ENCODE peak calls at places on chromosomes 11 and 22, in seven cellular contexts. Z, B, J, Y, L, A and M are unnamed samples.

GRCh38 chr11:69840371-69841169 is 21.4 kb upstream of the FGF3 start:
- DNase-seq in A (peak), Z (no peak), J (no peak), B (no peak), L (no peak), Y (no peak), M (no peak)

GRCh38 chr11:121210445-121210970 is 82.1 kb upstream of the SC5D start:
- DNase-seq in L (no peak), Z (no peak), J (no peak), A (no peak), Y (no peak), B (no peak), M (no peak)

GRCh38 chr11:130163346-130164220 is 4.0 kb downstream of the ST14 start:
- DNase-seq in A (no peak), L (no peak), Y (no peak), J (peak), B (no peak), Z (no peak), M (no peak)

GRCh38 chr22:49999901-50000586 is 12.5 kb downstream of the IL17REL start:
- DNase-seq in Y (no peak), B (no peak), J (no peak), L (no peak), A (no peak), Z (no peak), M (no peak)

GRCh38 chr11:118338637-118339061 is 3.9 kb downstream of the CD3D start:
- DNase-seq in L (no peak), J (peak), A (peak), Z (peak), Y (no peak), B (no peak), M (no peak)

GRCh38 chr11:128318856-128319474 is 268.4 kb downstream of the ETS1 start:
- DNase-seq in L (no peak), Z (no peak), B (no peak), Y (no peak), J (no peak), A (no peak), M (no peak)

GRCh38 chr11:13669544-13670488 is 1.3 kb downstream of the FAR1 start:
- DNase-seq in B (no peak), L (no peak), A (no peak), Z (no peak), Y (no peak), J (peak), M (no peak)

GRCh38 chr11:69343401-69344321 is 49.7 kb downstream of the MYEOV start:
- DNase-seq in L (no peak), Z (no peak), A (no peak), B (no peak), Y (no peak), J (no peak), M (no peak)